ENCODE peak calls at places on chromosome 22, in seven cellular contexts. M, W, C, R, L, K and H are unnamed samples.
A peak's percentile ranks its signal among the peaks of the same experiment; 100 is the strongest.

GRCh38 chr22:46148885-46149492 is 1.3 kb upstream of the PPARA start:
- ATAC-seq in M (no peak), W (no peak), C (no peak), R (no peak), L (no peak), K (no peak), H (no peak)

GRCh38 chr22:31377609-31378008 is 21.8 kb upstream of the DRG1 start:
- ATAC-seq in M (no peak), W (no peak), C (no peak), R (no peak), L (no peak), K (no peak), H (no peak)

GRCh38 chr22:37663521-37664140 is 5.1 kb downstream of the PDXP start:
- ATAC-seq in M (no peak), W (no peak), C (no peak), R (no peak), L (no peak), K (no peak), H (no peak)

GRCh38 chr22:37287550-37287951 is 5.2 kb downstream of the CYTH4 start:
- ATAC-seq in M (no peak), W (peak; percentile 40), C (no peak), R (no peak), L (no peak), K (no peak), H (no peak)

GRCh38 chr22:19800761-19801244 is 40.2 kb downstream of the TBX1 start:
- ATAC-seq in M (no peak), W (no peak), C (peak; percentile 83), R (peak; percentile 8), L (no peak), K (peak; percentile 8), H (peak; percentile 11)

GRCh38 chr22:20026204-20026908 is 5.4 kb downstream of the TANGO2 start:
- ATAC-seq in M (no peak), W (no peak), C (no peak), R (no peak), L (no peak), K (no peak), H (no peak)

GRCh38 chr22:31055322-31056159 is 25.6 kb upstream of the SMTN start:
- ATAC-seq in M (peak; percentile 65), W (no peak), C (peak; percentile 98), R (peak; percentile 87), L (peak; percentile 99), K (peak; percentile 97), H (no peak)

GRCh38 chr22:43923191-43923590 is 414 bp upstream of the PNPLA3 start:
- ATAC-seq in M (no peak), W (peak; percentile 48), C (no peak), R (no peak), L (no peak), K (no peak), H (peak; percentile 47)

GRCh38 chr22:22882033-22882717 is 5.4 kb upstream of the IGLL5 start:
- ATAC-seq in M (no peak), W (no peak), C (no peak), R (peak; percentile 8), L (no peak), K (peak; percentile 63), H (no peak)

GRCh38 chr22:24482586-24482985 is 12.5 kb upstream of the UPB1 start:
- ATAC-seq in M (no peak), W (no peak), C (peak; percentile 45), R (peak; percentile 64), L (peak; percentile 89), K (peak; percentile 66), H (no peak)

GRCh38 chr22:40746428-40747220 is 67.3 kb downstream of the MCHR1 start:
- ATAC-seq in M (no peak), W (no peak), C (peak; percentile 31), R (no peak), L (no peak), K (no peak), H (no peak)

GRCh38 chr22:32880906-32881596 is 79.5 kb downstream of the TIMP3 start:
- ATAC-seq in M (peak; percentile 34), W (no peak), C (no peak), R (peak; percentile 85), L (peak; percentile 72), K (peak; percentile 80), H (no peak)

GRCh38 chr22:46121523-46122287 is 28.6 kb upstream of the PPARA start:
- ATAC-seq in M (no peak), W (no peak), C (no peak), R (no peak), L (no peak), K (no peak), H (no peak)

GRCh38 chr22:31569126-31569525 is 72.8 kb downstream of the SFI1 start:
- ATAC-seq in M (no peak), W (no peak), C (no peak), R (no peak), L (no peak), K (no peak), H (no peak)

GRCh38 chr22:50376064-50376747 is 33.1 kb downstream of the PPP6R2 start:
- ATAC-seq in M (no peak), W (peak; percentile 61), C (no peak), R (no peak), L (no peak), K (peak; percentile 73), H (peak; percentile 36)

GRCh38 chr22:41341990-41342389 is 39.8 kb upstream of the TEF start:
- ATAC-seq in M (no peak), W (peak; percentile 94), C (no peak), R (no peak), L (no peak), K (no peak), H (no peak)

GRCh38 chr22:50157976-50158375 is 12.6 kb upstream of the PANX2 start:
- ATAC-seq in M (no peak), W (no peak), C (no peak), R (no peak), L (no peak), K (peak; percentile 95), H (no peak)